ENCODE peak calls at places on chromosomes 12 and 14, in six cellular contexts. One of them, this sample, is unnamed.

GRCh38 chr14:50237448-50237847 is 6.1 kb upstream of the SOS2 start:
- DNase-seq in right cardiac atrium: no peak
- DNase-seq in CD8-positive, alpha-beta memory T cell: no peak
- DNase-seq in heart right ventricle: no peak
- DNase-seq in PC-9: no peak
- DNase-seq in hepatocyte: no peak
- DNase-seq in this sample: no peak

GRCh38 chr14:24366664-24367505 is 1.1 kb upstream of the NFATC4 start:
- DNase-seq in right cardiac atrium: peak; percentile 96
- DNase-seq in CD8-positive, alpha-beta memory T cell: peak; percentile 48
- DNase-seq in heart right ventricle: peak; percentile 95
- DNase-seq in PC-9: peak; percentile 85
- DNase-seq in hepatocyte: peak; percentile 96
- DNase-seq in this sample: no peak

GRCh38 chr12:110563702-110564470 is 19.2 kb downstream of the PPTC7 start:
- DNase-seq in right cardiac atrium: no peak
- DNase-seq in CD8-positive, alpha-beta memory T cell: no peak
- DNase-seq in heart right ventricle: no peak
- DNase-seq in PC-9: no peak
- DNase-seq in hepatocyte: no peak
- DNase-seq in this sample: no peak

GRCh38 chr14:43687866-43688265 is 819.2 kb downstream of the FSCB start:
- DNase-seq in right cardiac atrium: no peak
- DNase-seq in CD8-positive, alpha-beta memory T cell: no peak
- DNase-seq in heart right ventricle: no peak
- DNase-seq in PC-9: peak; percentile 43
- DNase-seq in hepatocyte: peak; percentile 30
- DNase-seq in this sample: no peak

GRCh38 chr12:122282066-122282465 is 15.8 kb upstream of the VPS33A start:
- DNase-seq in right cardiac atrium: no peak
- DNase-seq in CD8-positive, alpha-beta memory T cell: no peak
- DNase-seq in heart right ventricle: no peak
- DNase-seq in PC-9: no peak
- DNase-seq in hepatocyte: no peak
- DNase-seq in this sample: no peak

GRCh38 chr14:101090976-101091375 is 187.5 kb upstream of the RTL1 start:
- DNase-seq in right cardiac atrium: no peak
- DNase-seq in CD8-positive, alpha-beta memory T cell: no peak
- DNase-seq in heart right ventricle: no peak
- DNase-seq in PC-9: no peak
- DNase-seq in hepatocyte: no peak
- DNase-seq in this sample: no peak

GRCh38 chr12:101783150-101783549 is 43.9 kb upstream of the SYCP3 start:
- DNase-seq in right cardiac atrium: no peak
- DNase-seq in CD8-positive, alpha-beta memory T cell: no peak
- DNase-seq in heart right ventricle: no peak
- DNase-seq in PC-9: no peak
- DNase-seq in hepatocyte: no peak
- DNase-seq in this sample: no peak

GRCh38 chr12:57518920-57519757 is 1.2 kb downstream of the DDIT3 start:
- DNase-seq in right cardiac atrium: peak; percentile 64
- DNase-seq in CD8-positive, alpha-beta memory T cell: no peak
- DNase-seq in heart right ventricle: no peak
- DNase-seq in PC-9: peak; percentile 61
- DNase-seq in hepatocyte: peak; percentile 46
- DNase-seq in this sample: no peak

DNA sequence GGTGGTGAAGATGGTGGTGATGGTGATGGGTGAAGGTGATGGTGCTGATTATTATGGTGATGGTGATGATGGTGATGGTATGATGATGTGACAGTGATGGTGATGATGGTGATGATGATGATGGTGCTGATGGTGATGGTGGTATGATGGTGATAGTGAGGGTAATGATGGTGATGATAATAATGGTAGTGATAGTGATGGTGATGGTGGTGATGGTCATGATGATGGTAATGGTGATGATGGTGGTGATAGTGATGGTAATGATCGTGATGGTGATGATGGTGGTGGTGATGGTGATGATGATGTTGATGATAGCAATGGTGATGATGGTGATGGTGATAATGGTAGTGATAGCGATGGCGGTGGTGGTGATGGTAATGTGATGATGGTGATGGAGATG is 197.9 kb upstream of the ALG10B start:
- DNase-seq in right cardiac atrium: no peak
- DNase-seq in CD8-positive, alpha-beta memory T cell: no peak
- DNase-seq in heart right ventricle: no peak
- DNase-seq in PC-9: no peak
- DNase-seq in hepatocyte: no peak
- DNase-seq in this sample: no peak
- H3K9me3 ChIP-seq in right cardiac atrium: no peaks in the 10 kb centered on the region
- H3K9me3 ChIP-seq in CD8-positive, alpha-beta memory T cell: no peaks in the 10 kb centered on the region
- H3K9me3 ChIP-seq in heart right ventricle: no peaks in the 10 kb centered on the region
- H3K9me3 ChIP-seq in PC-9: peaks cover 4% of the 10 kb centered on the region
- H3K9me3 ChIP-seq in hepatocyte: no peaks in the 10 kb centered on the region
- H3K9me3 ChIP-seq in this sample: no peaks in the 10 kb centered on the region

GRCh38 chr12:31620311-31620710 is 29.4 kb upstream of the DENND5B start:
- DNase-seq in right cardiac atrium: no peak
- DNase-seq in CD8-positive, alpha-beta memory T cell: no peak
- DNase-seq in heart right ventricle: no peak
- DNase-seq in PC-9: no peak
- DNase-seq in hepatocyte: peak; percentile 59
- DNase-seq in this sample: no peak
- H3K9me3 ChIP-seq in right cardiac atrium: no peaks in the 10 kb centered on the region
- H3K9me3 ChIP-seq in CD8-positive, alpha-beta memory T cell: no peaks in the 10 kb centered on the region
- H3K9me3 ChIP-seq in heart right ventricle: no peaks in the 10 kb centered on the region
- H3K9me3 ChIP-seq in PC-9: no peaks in the 10 kb centered on the region
- H3K9me3 ChIP-seq in hepatocyte: no peaks in the 10 kb centered on the region
- H3K9me3 ChIP-seq in this sample: no peaks in the 10 kb centered on the region

DNA sequence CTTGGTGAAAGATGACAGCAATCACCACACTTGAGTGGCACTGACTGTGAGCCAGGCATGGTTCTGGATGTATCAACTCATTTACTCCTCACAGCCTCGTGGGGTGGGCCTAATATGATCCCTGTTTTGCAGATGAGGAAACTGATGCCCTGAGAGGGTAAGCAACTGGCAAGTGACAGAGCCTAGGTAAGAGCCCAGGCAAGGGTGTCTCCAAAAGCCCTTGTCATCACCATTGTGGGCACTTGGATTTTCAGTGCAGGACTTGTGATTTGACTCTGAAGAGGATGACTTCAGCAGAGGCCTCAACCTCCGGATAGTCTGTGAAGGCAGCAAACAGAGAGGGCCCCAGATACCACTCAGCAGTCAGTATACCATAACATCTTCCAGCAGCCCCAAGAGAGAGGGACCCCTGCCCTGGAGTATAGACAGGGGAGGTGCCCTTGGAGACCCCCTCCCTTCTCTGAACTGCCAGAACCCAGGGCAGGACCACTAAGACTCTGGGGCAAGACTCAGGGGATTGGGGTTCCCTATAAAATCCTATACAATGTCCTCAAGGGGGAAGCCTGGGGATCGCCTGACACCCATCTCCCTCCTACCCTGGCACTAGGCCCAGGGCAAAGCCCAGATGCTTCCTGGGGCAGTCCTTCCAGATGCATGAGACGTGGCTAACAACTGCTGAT is 7.1 kb upstream of the KRT5 start:
- DNase-seq in right cardiac atrium: no peak
- DNase-seq in CD8-positive, alpha-beta memory T cell: no peak
- DNase-seq in heart right ventricle: no peak
- DNase-seq in PC-9: no peak
- DNase-seq in hepatocyte: no peak
- DNase-seq in this sample: no peak
- H3K9me3 ChIP-seq in right cardiac atrium: no peaks in the 10 kb centered on the region
- H3K9me3 ChIP-seq in CD8-positive, alpha-beta memory T cell: no peaks in the 10 kb centered on the region
- H3K9me3 ChIP-seq in heart right ventricle: no peaks in the 10 kb centered on the region
- H3K9me3 ChIP-seq in PC-9: no peaks in the 10 kb centered on the region
- H3K9me3 ChIP-seq in hepatocyte: no peaks in the 10 kb centered on the region
- H3K9me3 ChIP-seq in this sample: no peaks in the 10 kb centered on the region

DNA sequence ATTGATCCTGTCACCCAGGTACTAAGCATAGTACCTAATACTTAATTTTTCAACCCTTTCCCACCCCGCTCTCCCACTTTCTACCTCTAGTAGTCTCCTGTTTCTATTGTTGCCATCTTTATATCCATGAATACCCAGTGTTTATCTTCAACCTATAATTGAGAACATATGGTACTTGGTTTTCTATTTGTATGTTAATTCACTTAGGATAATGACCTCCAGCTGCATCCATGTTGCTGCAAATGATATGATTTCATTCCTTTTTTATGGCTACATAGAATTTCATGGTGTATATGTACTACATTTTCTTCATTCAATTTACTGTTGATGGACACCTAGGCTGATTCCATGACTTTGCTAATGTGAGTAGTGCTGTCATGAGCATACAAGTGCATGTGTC is 547.3 kb upstream of the NOVA1 start:
- DNase-seq in right cardiac atrium: no peak
- DNase-seq in CD8-positive, alpha-beta memory T cell: no peak
- DNase-seq in heart right ventricle: no peak
- DNase-seq in PC-9: no peak
- DNase-seq in hepatocyte: no peak
- DNase-seq in this sample: no peak
- H3K9me3 ChIP-seq in right cardiac atrium: no peaks in the 10 kb centered on the region
- H3K9me3 ChIP-seq in CD8-positive, alpha-beta memory T cell: no peaks in the 10 kb centered on the region
- H3K9me3 ChIP-seq in heart right ventricle: peaks cover under 1% of the 10 kb centered on the region
- H3K9me3 ChIP-seq in PC-9: no peaks in the 10 kb centered on the region
- H3K9me3 ChIP-seq in hepatocyte: no peaks in the 10 kb centered on the region
- H3K9me3 ChIP-seq in this sample: peaks cover 3% of the 10 kb centered on the region

GRCh38 chr12:34606749-34607519 is 584.6 kb downstream of the ALG10 start:
- DNase-seq in right cardiac atrium: no peak
- DNase-seq in CD8-positive, alpha-beta memory T cell: peak; percentile 40
- DNase-seq in heart right ventricle: no peak
- DNase-seq in PC-9: no peak
- DNase-seq in hepatocyte: no peak
- DNase-seq in this sample: no peak
- H3K9me3 ChIP-seq in right cardiac atrium: no peaks in the 10 kb centered on the region
- H3K9me3 ChIP-seq in CD8-positive, alpha-beta memory T cell: no peaks in the 10 kb centered on the region
- H3K9me3 ChIP-seq in heart right ventricle: peaks cover 49% of the 10 kb centered on the region
- H3K9me3 ChIP-seq in PC-9: no peaks in the 10 kb centered on the region
- H3K9me3 ChIP-seq in hepatocyte: no peaks in the 10 kb centered on the region
- H3K9me3 ChIP-seq in this sample: no peaks in the 10 kb centered on the region

GRCh38 chr12:131688845-131689154 is 22.1 kb upstream of the SFSWAP start:
- DNase-seq in right cardiac atrium: no peak
- DNase-seq in CD8-positive, alpha-beta memory T cell: no peak
- DNase-seq in heart right ventricle: no peak
- DNase-seq in PC-9: no peak
- DNase-seq in hepatocyte: no peak
- DNase-seq in this sample: no peak
- H3K9me3 ChIP-seq in right cardiac atrium: no peaks in the 10 kb centered on the region
- H3K9me3 ChIP-seq in CD8-positive, alpha-beta memory T cell: no peaks in the 10 kb centered on the region
- H3K9me3 ChIP-seq in heart right ventricle: no peaks in the 10 kb centered on the region
- H3K9me3 ChIP-seq in PC-9: no peaks in the 10 kb centered on the region
- H3K9me3 ChIP-seq in hepatocyte: no peaks in the 10 kb centered on the region
- H3K9me3 ChIP-seq in this sample: peaks cover 2% of the 10 kb centered on the region

GRCh38 chr12:73186272-73186671 is 914.1 kb downstream of the TRHDE start:
- DNase-seq in right cardiac atrium: no peak
- DNase-seq in CD8-positive, alpha-beta memory T cell: no peak
- DNase-seq in heart right ventricle: no peak
- DNase-seq in PC-9: no peak
- DNase-seq in hepatocyte: no peak
- DNase-seq in this sample: no peak
- H3K9me3 ChIP-seq in right cardiac atrium: no peaks in the 10 kb centered on the region
- H3K9me3 ChIP-seq in CD8-positive, alpha-beta memory T cell: no peaks in the 10 kb centered on the region
- H3K9me3 ChIP-seq in heart right ventricle: peaks cover 28% of the 10 kb centered on the region
- H3K9me3 ChIP-seq in PC-9: no peaks in the 10 kb centered on the region
- H3K9me3 ChIP-seq in hepatocyte: no peaks in the 10 kb centered on the region
- H3K9me3 ChIP-seq in this sample: peaks cover 4% of the 10 kb centered on the region